ENCODE peak calls at places on chromosomes 12 and 14, in four cellular contexts. H is SW 1271, J is SK-N-DZ, I is coronary artery. R is an unnamed sample.

GRCh38 chr14:100824946-100825690 is 800 bp upstream of the MEG3 start:
- DNase-seq in H (no peak), J (peak; percentile 11), I (no peak), R (no peak)

GRCh38 chr12:52826611-52827498 is 7.3 kb downstream of the KRT79 start:
- DNase-seq in H (no peak), J (no peak), I (no peak), R (no peak)

GRCh38 chr12:2820432-2820831 is 8.0 kb downstream of the ITFG2 start:
- DNase-seq in H (no peak), J (no peak), I (no peak), R (no peak)

GRCh38 chr12:94644622-94645021 is 5.7 kb downstream of the TMCC3 start:
- DNase-seq in H (peak; percentile 81), J (no peak), I (no peak), R (no peak)

GRCh38 chr12:3185260-3185870 is 108.2 kb downstream of the TSPAN9 start:
- DNase-seq in H (no peak), J (no peak), I (no peak), R (no peak)

GRCh38 chr12:14774944-14775651 is 28.2 kb downstream of the WBP11 start:
- DNase-seq in H (peak; percentile 30), J (no peak), I (peak; percentile 84), R (no peak)

GRCh38 chr14:36097356-36097755 is 79.2 kb downstream of the PTCSC3 start:
- DNase-seq in H (no peak), J (no peak), I (no peak), R (no peak)

GRCh38 chr12:93776581-93777018 is 99.4 kb downstream of the CRADD start:
- DNase-seq in H (no peak), J (no peak), I (no peak), R (no peak)

GRCh38 chr12:111653596-111653995 is 32.2 kb downstream of the BRAP start:
- DNase-seq in H (no peak), J (no peak), I (no peak), R (no peak)

GRCh38 chr12:132561784-132562156 is 48.6 kb downstream of the LRCOL1 start:
- DNase-seq in H (no peak), J (peak; percentile 35), I (no peak), R (no peak)

GRCh38 chr12:121762269-121762668 is 31.2 kb downstream of the RHOF start:
- DNase-seq in H (no peak), J (no peak), I (no peak), R (no peak)

GRCh38 chr12:113273053-113273725 is 51.9 kb downstream of the TPCN1 start:
- DNase-seq in H (no peak), J (no peak), I (no peak), R (no peak)

GRCh38 chr12:49476091-49476490 is 62.7 kb upstream of the KCNH3 start:
- DNase-seq in H (no peak), J (no peak), I (no peak), R (no peak)

GRCh38 chr12:91920276-91920675 is 225.4 kb downstream of the BTG1 start:
- DNase-seq in H (no peak), J (peak; percentile 7), I (no peak), R (no peak)

GRCh38 chr12:14605401-14605989 is 37.8 kb upstream of the PLBD1 start:
- DNase-seq in H (no peak), J (no peak), I (no peak), R (no peak)

GRCh38 chr14:43411841-43412240 is 1095.2 kb downstream of the FSCB start:
- DNase-seq in H (no peak), J (no peak), I (no peak), R (no peak)

GRCh38 chr14:34453226-34453625 is 8.8 kb downstream of the SPTSSA start:
- DNase-seq in H (no peak), J (no peak), I (no peak), R (no peak)

GRCh38 chr12:132899033-132899432 is 11.6 kb upstream of the CHFR start:
- DNase-seq in H (no peak), J (no peak), I (no peak), R (no peak)

GRCh38 chr14:54673193-54674121 is 106.5 kb downstream of the SAMD4A start:
- DNase-seq in H (no peak), J (no peak), I (no peak), R (no peak)

GRCh38 chr12:121857322-121858246 is 1.1 kb downstream of the HPD start:
- DNase-seq in H (no peak), J (no peak), I (no peak), R (no peak)

GRCh38 chr12:2963154-2963759 is 4.1 kb downstream of the TEAD4 start:
- DNase-seq in H (no peak), J (no peak), I (no peak), R (no peak)